ENCODE peak calls at places on chromosomes 13 and 19, in nine cellular contexts. One of them, this sample, is unnamed.

GRCh38 chr19:11420429-11420893 is 1.3 kb upstream of the RGL3 start:
- DNase-seq in mammary epithelial cell: no peak
- DNase-seq in dorsolateral prefrontal cortex: no peak
- DNase-seq in transverse colon: no peak
- DNase-seq in OCI-LY7: no peak
- DNase-seq in thyroid gland: peak; percentile 52
- DNase-seq in AG09319: no peak
- DNase-seq in activated B cell treated with CpG ODN at 0.5 μM for 24 hours: peak; percentile 28
- DNase-seq in fibroblast of lung: peak; percentile 52
- DNase-seq in this sample: no peak

GRCh38 chr19:48616041-48616436 is 1.2 kb upstream of the FAM83E start:
- DNase-seq in mammary epithelial cell: no peak
- DNase-seq in dorsolateral prefrontal cortex: no peak
- DNase-seq in transverse colon: no peak
- DNase-seq in OCI-LY7: no peak
- DNase-seq in thyroid gland: no peak
- DNase-seq in AG09319: no peak
- DNase-seq in activated B cell treated with CpG ODN at 0.5 μM for 24 hours: no peak
- DNase-seq in fibroblast of lung: no peak
- DNase-seq in this sample: no peak

GRCh38 chr19:41909706-41910105 is 18.5 kb downstream of the ERFL start:
- DNase-seq in mammary epithelial cell: no peak
- DNase-seq in dorsolateral prefrontal cortex: no peak
- DNase-seq in transverse colon: no peak
- DNase-seq in OCI-LY7: no peak
- DNase-seq in thyroid gland: no peak
- DNase-seq in AG09319: no peak
- DNase-seq in activated B cell treated with CpG ODN at 0.5 μM for 24 hours: no peak
- DNase-seq in fibroblast of lung: no peak
- DNase-seq in this sample: no peak

GRCh38 chr19:21233691-21234090 is 91.9 kb downstream of the ZNF431 start:
- DNase-seq in mammary epithelial cell: peak; percentile 11
- DNase-seq in dorsolateral prefrontal cortex: no peak
- DNase-seq in transverse colon: no peak
- DNase-seq in OCI-LY7: no peak
- DNase-seq in thyroid gland: no peak
- DNase-seq in AG09319: no peak
- DNase-seq in activated B cell treated with CpG ODN at 0.5 μM for 24 hours: no peak
- DNase-seq in fibroblast of lung: no peak
- DNase-seq in this sample: no peak

GRCh38 chr19:8988204-8988603 is 22.0 kb downstream of the MUC16 start:
- DNase-seq in mammary epithelial cell: no peak
- DNase-seq in dorsolateral prefrontal cortex: no peak
- DNase-seq in transverse colon: no peak
- DNase-seq in OCI-LY7: peak; percentile 13
- DNase-seq in thyroid gland: no peak
- DNase-seq in AG09319: no peak
- DNase-seq in activated B cell treated with CpG ODN at 0.5 μM for 24 hours: no peak
- DNase-seq in fibroblast of lung: no peak
- DNase-seq in this sample: no peak

GRCh38 chr19:38194061-38194701 is 29.8 kb downstream of the DPF1 start:
- DNase-seq in mammary epithelial cell: peak; percentile 54
- DNase-seq in dorsolateral prefrontal cortex: no peak
- DNase-seq in transverse colon: no peak
- DNase-seq in OCI-LY7: no peak
- DNase-seq in thyroid gland: no peak
- DNase-seq in AG09319: no peak
- DNase-seq in activated B cell treated with CpG ODN at 0.5 μM for 24 hours: no peak
- DNase-seq in fibroblast of lung: no peak
- DNase-seq in this sample: no peak

GRCh38 chr13:62524498-62524897 is 1108.8 kb upstream of the PCDH20 start:
- DNase-seq in mammary epithelial cell: no peak
- DNase-seq in dorsolateral prefrontal cortex: no peak
- DNase-seq in transverse colon: no peak
- DNase-seq in OCI-LY7: no peak
- DNase-seq in thyroid gland: no peak
- DNase-seq in AG09319: no peak
- DNase-seq in activated B cell treated with CpG ODN at 0.5 μM for 24 hours: no peak
- DNase-seq in fibroblast of lung: no peak
- DNase-seq in this sample: no peak

GRCh38 chr13:60351326-60351725 is 45.7 kb upstream of the TDRD3 start:
- DNase-seq in mammary epithelial cell: peak; percentile 15
- DNase-seq in dorsolateral prefrontal cortex: no peak
- DNase-seq in transverse colon: no peak
- DNase-seq in OCI-LY7: no peak
- DNase-seq in thyroid gland: no peak
- DNase-seq in AG09319: peak; percentile 77
- DNase-seq in activated B cell treated with CpG ODN at 0.5 μM for 24 hours: no peak
- DNase-seq in fibroblast of lung: peak; percentile 91
- DNase-seq in this sample: no peak

GRCh38 chr19:6312018-6312417 is 21.4 kb downstream of the ACER1 start:
- DNase-seq in mammary epithelial cell: no peak
- DNase-seq in dorsolateral prefrontal cortex: no peak
- DNase-seq in transverse colon: no peak
- DNase-seq in OCI-LY7: no peak
- DNase-seq in thyroid gland: no peak
- DNase-seq in AG09319: no peak
- DNase-seq in activated B cell treated with CpG ODN at 0.5 μM for 24 hours: no peak
- DNase-seq in fibroblast of lung: no peak
- DNase-seq in this sample: no peak

GRCh38 chr19:45234089-45234869 is 10.9 kb downstream of the EXOC3L2 start:
- DNase-seq in mammary epithelial cell: no peak
- DNase-seq in dorsolateral prefrontal cortex: no peak
- DNase-seq in transverse colon: no peak
- DNase-seq in OCI-LY7: no peak
- DNase-seq in thyroid gland: no peak
- DNase-seq in AG09319: no peak
- DNase-seq in activated B cell treated with CpG ODN at 0.5 μM for 24 hours: no peak
- DNase-seq in fibroblast of lung: no peak
- DNase-seq in this sample: peak; percentile 14

GRCh38 chr13:84430015-84430414 is 547.7 kb upstream of the SLITRK1 start:
- DNase-seq in mammary epithelial cell: peak; percentile 5
- DNase-seq in dorsolateral prefrontal cortex: no peak
- DNase-seq in transverse colon: no peak
- DNase-seq in OCI-LY7: no peak
- DNase-seq in thyroid gland: no peak
- DNase-seq in AG09319: no peak
- DNase-seq in activated B cell treated with CpG ODN at 0.5 μM for 24 hours: no peak
- DNase-seq in fibroblast of lung: no peak
- DNase-seq in this sample: no peak

GRCh38 chr13:65613004-65613403 is 1617.1 kb downstream of the PCDH9 start:
- DNase-seq in mammary epithelial cell: no peak
- DNase-seq in dorsolateral prefrontal cortex: no peak
- DNase-seq in transverse colon: no peak
- DNase-seq in OCI-LY7: peak; percentile 12
- DNase-seq in thyroid gland: no peak
- DNase-seq in AG09319: no peak
- DNase-seq in activated B cell treated with CpG ODN at 0.5 μM for 24 hours: no peak
- DNase-seq in fibroblast of lung: no peak
- DNase-seq in this sample: no peak

GRCh38 chr13:99617474-99618255 is 116.4 kb downstream of the TM9SF2 start:
- DNase-seq in mammary epithelial cell: no peak
- DNase-seq in dorsolateral prefrontal cortex: peak; percentile 56
- DNase-seq in transverse colon: peak; percentile 21
- DNase-seq in OCI-LY7: peak; percentile 17
- DNase-seq in thyroid gland: peak; percentile 12
- DNase-seq in AG09319: peak; percentile 35
- DNase-seq in activated B cell treated with CpG ODN at 0.5 μM for 24 hours: no peak
- DNase-seq in fibroblast of lung: peak; percentile 62
- DNase-seq in this sample: peak; percentile 14
- TF ChIP-seq CTCF in mammary epithelial cell: peak; percentile 73
- TF ChIP-seq CTCF in dorsolateral prefrontal cortex: peak; percentile 57
- TF ChIP-seq CTCF in transverse colon: peak; percentile 34
- TF ChIP-seq CTCF in OCI-LY7: peak; percentile 69
- TF ChIP-seq CTCF in thyroid gland: no peak
- TF ChIP-seq CTCF in AG09319: peak; percentile 94
- TF ChIP-seq CTCF in activated B cell treated with CpG ODN at 0.5 μM for 24 hours: no peak
- TF ChIP-seq CTCF in fibroblast of lung: peak; percentile 71
- TF ChIP-seq CTCF in this sample: peak; percentile 84

DNA sequence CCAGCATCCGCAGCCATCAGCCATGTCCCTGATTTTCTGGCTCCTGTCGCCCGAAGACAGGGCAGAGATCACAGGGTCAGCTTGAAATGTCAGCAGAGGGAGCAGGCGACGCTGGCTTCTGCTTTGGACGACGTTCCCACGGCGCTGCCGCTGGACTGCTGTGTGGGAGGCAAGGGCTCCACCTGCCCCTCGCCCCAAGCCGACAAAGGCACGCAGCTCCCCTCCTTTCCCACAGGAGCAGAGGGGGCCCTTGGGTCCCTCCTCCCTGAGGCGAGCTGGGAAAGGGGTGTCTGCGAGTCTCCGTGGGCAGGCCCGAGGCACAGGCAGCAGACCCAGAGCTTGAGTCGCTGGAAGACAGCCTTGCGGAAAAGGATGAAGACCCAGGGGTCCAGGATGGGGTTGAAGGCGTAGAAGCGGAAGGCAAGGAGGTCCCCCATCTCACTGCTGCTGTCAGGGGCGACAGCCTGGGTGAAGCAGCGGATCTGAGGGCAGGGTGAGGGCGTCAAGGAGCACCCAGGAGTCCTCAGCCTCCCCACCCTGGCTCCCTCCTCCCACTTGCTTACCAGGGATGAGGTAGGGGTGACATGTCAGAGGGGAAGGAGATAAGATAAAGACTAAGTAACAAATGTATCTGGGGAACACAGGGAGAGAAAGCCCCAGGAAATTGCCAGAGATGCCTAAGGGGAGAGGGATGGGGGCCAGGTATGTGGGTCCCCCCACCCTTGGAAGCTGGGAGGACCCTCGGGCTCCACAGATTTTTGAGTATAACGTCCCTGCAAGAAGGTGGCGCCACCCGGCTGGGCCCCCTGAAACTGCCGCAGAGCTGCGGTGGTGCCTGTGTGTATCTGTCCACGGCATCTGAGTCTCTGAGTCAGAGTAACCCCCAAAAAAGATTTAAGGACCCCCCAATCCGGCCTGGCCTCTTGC is 3.4 kb downstream of the PTGIR start:
- DNase-seq in mammary epithelial cell: no peak
- DNase-seq in dorsolateral prefrontal cortex: no peak
- DNase-seq in transverse colon: no peak
- DNase-seq in OCI-LY7: no peak
- DNase-seq in thyroid gland: no peak
- DNase-seq in AG09319: no peak
- DNase-seq in activated B cell treated with CpG ODN at 0.5 μM for 24 hours: no peak
- DNase-seq in fibroblast of lung: no peak
- DNase-seq in this sample: no peak
- TF ChIP-seq CTCF in mammary epithelial cell: no peak
- TF ChIP-seq CTCF in dorsolateral prefrontal cortex: no peak
- TF ChIP-seq CTCF in transverse colon: no peak
- TF ChIP-seq CTCF in OCI-LY7: peak; percentile 55
- TF ChIP-seq CTCF in thyroid gland: no peak
- TF ChIP-seq CTCF in AG09319: no peak
- TF ChIP-seq CTCF in activated B cell treated with CpG ODN at 0.5 μM for 24 hours: no peak
- TF ChIP-seq CTCF in fibroblast of lung: no peak
- TF ChIP-seq CTCF in this sample: no peak

GRCh38 chr19:13428352-13428751 is 77.9 kb downstream of the CACNA1A start:
- DNase-seq in mammary epithelial cell: peak; percentile 6
- DNase-seq in dorsolateral prefrontal cortex: peak; percentile 35
- DNase-seq in transverse colon: no peak
- DNase-seq in OCI-LY7: peak; percentile 41
- DNase-seq in thyroid gland: no peak
- DNase-seq in AG09319: no peak
- DNase-seq in activated B cell treated with CpG ODN at 0.5 μM for 24 hours: no peak
- DNase-seq in fibroblast of lung: peak; percentile 9
- DNase-seq in this sample: no peak
- TF ChIP-seq CTCF in mammary epithelial cell: peak; percentile 70
- TF ChIP-seq CTCF in dorsolateral prefrontal cortex: peak; percentile 44
- TF ChIP-seq CTCF in transverse colon: peak; percentile 38
- TF ChIP-seq CTCF in OCI-LY7: peak; percentile 83
- TF ChIP-seq CTCF in thyroid gland: no peak
- TF ChIP-seq CTCF in AG09319: peak; percentile 55
- TF ChIP-seq CTCF in activated B cell treated with CpG ODN at 0.5 μM for 24 hours: no peak
- TF ChIP-seq CTCF in fibroblast of lung: peak; percentile 61
- TF ChIP-seq CTCF in this sample: peak; percentile 56

DNA sequence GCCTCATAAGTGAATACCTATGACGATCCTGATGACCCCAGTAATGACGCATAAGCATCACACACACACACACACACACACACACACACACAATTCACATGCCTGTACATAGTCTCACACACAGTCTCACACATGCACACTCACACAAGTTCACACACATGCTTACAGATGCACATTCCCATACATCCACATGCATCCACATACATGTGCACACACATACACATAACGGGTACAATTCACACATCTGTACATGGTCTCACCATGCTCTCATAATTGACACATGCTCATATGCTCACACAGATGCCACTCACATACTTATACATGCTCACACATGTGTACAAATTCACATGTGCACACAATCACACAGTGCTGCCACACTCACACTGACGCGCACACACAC is 105.7 kb upstream of the VSTM2B start:
- DNase-seq in mammary epithelial cell: no peak
- DNase-seq in dorsolateral prefrontal cortex: no peak
- DNase-seq in transverse colon: no peak
- DNase-seq in OCI-LY7: no peak
- DNase-seq in thyroid gland: no peak
- DNase-seq in AG09319: no peak
- DNase-seq in activated B cell treated with CpG ODN at 0.5 μM for 24 hours: no peak
- DNase-seq in fibroblast of lung: no peak
- DNase-seq in this sample: no peak
- TF ChIP-seq CTCF in mammary epithelial cell: no peak
- TF ChIP-seq CTCF in dorsolateral prefrontal cortex: no peak
- TF ChIP-seq CTCF in transverse colon: no peak
- TF ChIP-seq CTCF in OCI-LY7: no peak
- TF ChIP-seq CTCF in thyroid gland: no peak
- TF ChIP-seq CTCF in AG09319: no peak
- TF ChIP-seq CTCF in activated B cell treated with CpG ODN at 0.5 μM for 24 hours: no peak
- TF ChIP-seq CTCF in fibroblast of lung: no peak
- TF ChIP-seq CTCF in this sample: no peak

GRCh38 chr19:33111587-33111986 is 20.3 kb upstream of the WDR88 start:
- DNase-seq in mammary epithelial cell: no peak
- DNase-seq in dorsolateral prefrontal cortex: no peak
- DNase-seq in transverse colon: no peak
- DNase-seq in OCI-LY7: no peak
- DNase-seq in thyroid gland: no peak
- DNase-seq in AG09319: no peak
- DNase-seq in activated B cell treated with CpG ODN at 0.5 μM for 24 hours: no peak
- DNase-seq in fibroblast of lung: no peak
- DNase-seq in this sample: no peak

GRCh38 chr19:33108161-33108560 is 23.8 kb upstream of the WDR88 start:
- DNase-seq in mammary epithelial cell: no peak
- DNase-seq in dorsolateral prefrontal cortex: no peak
- DNase-seq in transverse colon: no peak
- DNase-seq in OCI-LY7: no peak
- DNase-seq in thyroid gland: no peak
- DNase-seq in AG09319: no peak
- DNase-seq in activated B cell treated with CpG ODN at 0.5 μM for 24 hours: no peak
- DNase-seq in fibroblast of lung: no peak
- DNase-seq in this sample: no peak

GRCh38 chr19:33114302-33114701 is 17.6 kb upstream of the WDR88 start:
- DNase-seq in mammary epithelial cell: no peak
- DNase-seq in dorsolateral prefrontal cortex: no peak
- DNase-seq in transverse colon: no peak
- DNase-seq in OCI-LY7: no peak
- DNase-seq in thyroid gland: no peak
- DNase-seq in AG09319: no peak
- DNase-seq in activated B cell treated with CpG ODN at 0.5 μM for 24 hours: no peak
- DNase-seq in fibroblast of lung: no peak
- DNase-seq in this sample: no peak

GRCh38 chr19:33110201-33110910 is 21.6 kb upstream of the WDR88 start:
- DNase-seq in mammary epithelial cell: peak; percentile 19
- DNase-seq in dorsolateral prefrontal cortex: no peak
- DNase-seq in transverse colon: no peak
- DNase-seq in OCI-LY7: no peak
- DNase-seq in thyroid gland: no peak
- DNase-seq in AG09319: no peak
- DNase-seq in activated B cell treated with CpG ODN at 0.5 μM for 24 hours: no peak
- DNase-seq in fibroblast of lung: peak; percentile 71
- DNase-seq in this sample: no peak
- TF ChIP-seq CTCF in mammary epithelial cell: no peak
- TF ChIP-seq CTCF in dorsolateral prefrontal cortex: no peak
- TF ChIP-seq CTCF in transverse colon: no peak
- TF ChIP-seq CTCF in OCI-LY7: no peak
- TF ChIP-seq CTCF in thyroid gland: no peak
- TF ChIP-seq CTCF in AG09319: no peak
- TF ChIP-seq CTCF in activated B cell treated with CpG ODN at 0.5 μM for 24 hours: no peak
- TF ChIP-seq CTCF in fibroblast of lung: no peak
- TF ChIP-seq CTCF in this sample: no peak